ENCODE peak calls at places on chromosome 6, in seven cellular contexts. One of them, this sample, is unnamed.

GRCh38 chr6:26031151-26031594 is 56.1 kb upstream of the HFE start:
- DNase-seq in uterus: no peak
- DNase-seq in HL-60: no peak
- DNase-seq in PC-3: peak; percentile 50
- DNase-seq in dorsolateral prefrontal cortex: no peak
- DNase-seq in body of pancreas: no peak
- DNase-seq in hepatocyte: no peak
- DNase-seq in this sample: no peak

GRCh38 chr6:25934735-25935313 is 4.3 kb upstream of the SLC17A2 start:
- DNase-seq in uterus: no peak
- DNase-seq in HL-60: no peak
- DNase-seq in PC-3: peak; percentile 65
- DNase-seq in dorsolateral prefrontal cortex: no peak
- DNase-seq in body of pancreas: no peak
- DNase-seq in hepatocyte: no peak
- DNase-seq in this sample: no peak

GRCh38 chr6:158939255-158940170 is 60.5 kb downstream of the RSPH3 start:
- DNase-seq in uterus: no peak
- DNase-seq in HL-60: no peak
- DNase-seq in PC-3: no peak
- DNase-seq in dorsolateral prefrontal cortex: no peak
- DNase-seq in body of pancreas: no peak
- DNase-seq in hepatocyte: peak; percentile 22
- DNase-seq in this sample: no peak

GRCh38 chr6:27474672-27475071 is 1.8 kb upstream of the ZNF184 start:
- DNase-seq in uterus: no peak
- DNase-seq in HL-60: no peak
- DNase-seq in PC-3: no peak
- DNase-seq in dorsolateral prefrontal cortex: no peak
- DNase-seq in body of pancreas: no peak
- DNase-seq in hepatocyte: no peak
- DNase-seq in this sample: no peak

GRCh38 chr6:62530985-62531384 is 245.0 kb upstream of the KHDRBS2 start:
- DNase-seq in uterus: no peak
- DNase-seq in HL-60: no peak
- DNase-seq in PC-3: no peak
- DNase-seq in dorsolateral prefrontal cortex: no peak
- DNase-seq in body of pancreas: no peak
- DNase-seq in hepatocyte: no peak
- DNase-seq in this sample: no peak

GRCh38 chr6:134853111-134854055 is 96.5 kb downstream of the ALDH8A1 start:
- DNase-seq in uterus: no peak
- DNase-seq in HL-60: no peak
- DNase-seq in PC-3: peak; percentile 73
- DNase-seq in dorsolateral prefrontal cortex: no peak
- DNase-seq in body of pancreas: no peak
- DNase-seq in hepatocyte: peak; percentile 60
- DNase-seq in this sample: no peak

GRCh38 chr6:73521351-73522254 is 771 bp upstream of the EEF1A1 start:
- DNase-seq in uterus: no peak
- DNase-seq in HL-60: peak; percentile 90
- DNase-seq in PC-3: peak; percentile 53
- DNase-seq in dorsolateral prefrontal cortex: peak; percentile 83
- DNase-seq in body of pancreas: peak; percentile 79
- DNase-seq in hepatocyte: peak; percentile 84
- DNase-seq in this sample: no peak

GRCh38 chr6:1872649-1873131 is 263.0 kb downstream of the FOXC1 start:
- DNase-seq in uterus: no peak
- DNase-seq in HL-60: no peak
- DNase-seq in PC-3: no peak
- DNase-seq in dorsolateral prefrontal cortex: no peak
- DNase-seq in body of pancreas: peak; percentile 43
- DNase-seq in hepatocyte: peak; percentile 32
- DNase-seq in this sample: no peak

GRCh38 chr6:71351190-71351589 is 62.6 kb downstream of the OGFRL1 start:
- DNase-seq in uterus: no peak
- DNase-seq in HL-60: no peak
- DNase-seq in PC-3: no peak
- DNase-seq in dorsolateral prefrontal cortex: no peak
- DNase-seq in body of pancreas: no peak
- DNase-seq in hepatocyte: peak; percentile 25
- DNase-seq in this sample: no peak

GRCh38 chr6:130814506-130814905 is 12.7 kb upstream of the SMLR1 start:
- DNase-seq in uterus: no peak
- DNase-seq in HL-60: no peak
- DNase-seq in PC-3: no peak
- DNase-seq in dorsolateral prefrontal cortex: no peak
- DNase-seq in body of pancreas: no peak
- DNase-seq in hepatocyte: no peak
- DNase-seq in this sample: no peak

GRCh38 chr6:75081920-75082319 is 123.9 kb downstream of the COL12A1 start:
- DNase-seq in uterus: no peak
- DNase-seq in HL-60: no peak
- DNase-seq in PC-3: no peak
- DNase-seq in dorsolateral prefrontal cortex: no peak
- DNase-seq in body of pancreas: no peak
- DNase-seq in hepatocyte: no peak
- DNase-seq in this sample: no peak

GRCh38 chr6:125904871-125905270 is 51.7 kb upstream of the HINT3 start:
- DNase-seq in uterus: no peak
- DNase-seq in HL-60: no peak
- DNase-seq in PC-3: peak; percentile 93
- DNase-seq in dorsolateral prefrontal cortex: no peak
- DNase-seq in body of pancreas: no peak
- DNase-seq in hepatocyte: no peak
- DNase-seq in this sample: no peak

GRCh38 chr6:129670634-129671033 is 39.3 kb downstream of the ARHGAP18 start:
- DNase-seq in uterus: no peak
- DNase-seq in HL-60: no peak
- DNase-seq in PC-3: no peak
- DNase-seq in dorsolateral prefrontal cortex: no peak
- DNase-seq in body of pancreas: no peak
- DNase-seq in hepatocyte: no peak
- DNase-seq in this sample: no peak

GRCh38 chr6:129672345-129672691 is 37.7 kb downstream of the ARHGAP18 start:
- DNase-seq in uterus: no peak
- DNase-seq in HL-60: no peak
- DNase-seq in PC-3: no peak
- DNase-seq in dorsolateral prefrontal cortex: no peak
- DNase-seq in body of pancreas: no peak
- DNase-seq in hepatocyte: no peak
- DNase-seq in this sample: no peak

GRCh38 chr6:129671442-129672344 is 38.3 kb downstream of the ARHGAP18 start:
- DNase-seq in uterus: no peak
- DNase-seq in HL-60: peak; percentile 82
- DNase-seq in PC-3: no peak
- DNase-seq in dorsolateral prefrontal cortex: no peak
- DNase-seq in body of pancreas: peak; percentile 67
- DNase-seq in hepatocyte: no peak
- DNase-seq in this sample: no peak

GRCh38 chr6:129673758-129674157 is 36.2 kb downstream of the ARHGAP18 start:
- DNase-seq in uterus: no peak
- DNase-seq in HL-60: no peak
- DNase-seq in PC-3: peak; percentile 24
- DNase-seq in dorsolateral prefrontal cortex: no peak
- DNase-seq in body of pancreas: no peak
- DNase-seq in hepatocyte: no peak
- DNase-seq in this sample: no peak

DNA sequence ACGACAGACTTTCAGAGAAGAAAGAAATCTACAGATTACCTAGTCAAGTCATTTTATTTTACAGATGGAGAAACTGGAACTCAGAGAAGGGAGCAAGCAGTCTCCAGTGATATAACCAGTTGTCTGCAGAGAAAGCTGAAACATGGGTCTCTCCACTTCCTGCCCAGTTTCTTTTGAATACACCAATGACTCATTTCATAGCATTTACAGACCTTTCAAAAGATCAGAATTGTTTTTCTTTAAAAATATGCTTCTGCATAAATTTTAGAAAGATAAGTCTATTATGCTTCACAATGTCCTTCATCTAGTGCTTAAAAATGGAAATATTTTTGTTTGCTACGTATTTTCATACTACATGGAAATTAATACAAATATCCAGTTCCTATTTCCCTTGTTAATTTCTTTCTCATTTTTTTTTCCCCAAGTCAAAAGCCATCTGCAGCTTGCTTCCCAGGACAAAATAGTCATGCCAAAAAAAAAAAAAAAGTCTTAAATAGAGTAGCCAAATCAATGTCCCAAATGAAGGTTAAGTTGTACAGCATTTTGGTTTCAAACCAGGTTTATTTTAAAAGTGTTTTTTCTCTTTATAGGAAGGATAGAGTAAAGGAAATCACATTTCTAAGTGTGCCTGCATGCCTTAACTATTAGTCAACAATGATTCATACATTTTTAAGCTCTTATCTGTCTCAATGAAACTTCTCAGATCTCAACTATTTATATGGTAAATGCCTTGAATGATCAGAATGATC is 36.9 kb downstream of the ARHGAP18 start:
- DNase-seq in uterus: no peak
- DNase-seq in HL-60: no peak
- DNase-seq in PC-3: peak; percentile 83
- DNase-seq in dorsolateral prefrontal cortex: no peak
- DNase-seq in body of pancreas: no peak
- DNase-seq in hepatocyte: no peak
- DNase-seq in this sample: no peak
- H3K4me3 ChIP-seq in uterus: no peak overlapping the region
- H3K4me3 ChIP-seq in HL-60: no peak overlapping the region
- H3K4me3 ChIP-seq in PC-3: peak overlapping the region; percentile 54
- H3K4me3 ChIP-seq in dorsolateral prefrontal cortex: no peak overlapping the region
- H3K4me3 ChIP-seq in body of pancreas: no peak overlapping the region
- H3K4me3 ChIP-seq in hepatocyte: no peak overlapping the region
- H3K4me3 ChIP-seq in this sample: no peak overlapping the region

GRCh38 chr6:18110160-18110559 is 12.3 kb downstream of the NHLRC1 start:
- DNase-seq in uterus: no peak
- DNase-seq in HL-60: no peak
- DNase-seq in PC-3: no peak
- DNase-seq in dorsolateral prefrontal cortex: no peak
- DNase-seq in body of pancreas: no peak
- DNase-seq in hepatocyte: no peak
- DNase-seq in this sample: no peak

GRCh38 chr6:18101271-18101670 is 21.2 kb downstream of the NHLRC1 start:
- DNase-seq in uterus: no peak
- DNase-seq in HL-60: no peak
- DNase-seq in PC-3: peak; percentile 26
- DNase-seq in dorsolateral prefrontal cortex: no peak
- DNase-seq in body of pancreas: no peak
- DNase-seq in hepatocyte: no peak
- DNase-seq in this sample: no peak

GRCh38 chr6:18102783-18103509 is 19.5 kb downstream of the NHLRC1 start:
- DNase-seq in uterus: no peak
- DNase-seq in HL-60: no peak
- DNase-seq in PC-3: no peak
- DNase-seq in dorsolateral prefrontal cortex: no peak
- DNase-seq in body of pancreas: no peak
- DNase-seq in hepatocyte: no peak
- DNase-seq in this sample: no peak

GRCh38 chr6:18101873-18102272 is 20.6 kb downstream of the NHLRC1 start:
- DNase-seq in uterus: no peak
- DNase-seq in HL-60: no peak
- DNase-seq in PC-3: no peak
- DNase-seq in dorsolateral prefrontal cortex: no peak
- DNase-seq in body of pancreas: no peak
- DNase-seq in hepatocyte: no peak
- DNase-seq in this sample: no peak

GRCh38 chr6:18107061-18107460 is 15.4 kb downstream of the NHLRC1 start:
- DNase-seq in uterus: no peak
- DNase-seq in HL-60: no peak
- DNase-seq in PC-3: no peak
- DNase-seq in dorsolateral prefrontal cortex: no peak
- DNase-seq in body of pancreas: no peak
- DNase-seq in hepatocyte: no peak
- DNase-seq in this sample: no peak
- H3K27ac ChIP-seq in uterus: no peak overlapping the region
- H3K27ac ChIP-seq in HL-60: no peak overlapping the region
- H3K27ac ChIP-seq in PC-3: no peak overlapping the region
- H3K27ac ChIP-seq in dorsolateral prefrontal cortex: no peak overlapping the region
- H3K27ac ChIP-seq in body of pancreas: no peak overlapping the region
- H3K27ac ChIP-seq in hepatocyte: no peak overlapping the region
- H3K27ac ChIP-seq in this sample: no peak overlapping the region

GRCh38 chr6:165990216-165990615 is 177.4 kb downstream of the TBXT start:
- DNase-seq in uterus: no peak
- DNase-seq in HL-60: no peak
- DNase-seq in PC-3: no peak
- DNase-seq in dorsolateral prefrontal cortex: no peak
- DNase-seq in body of pancreas: no peak
- DNase-seq in hepatocyte: no peak
- DNase-seq in this sample: no peak

GRCh38 chr6:165988757-165989456 is 178.7 kb downstream of the TBXT start:
- DNase-seq in uterus: peak; percentile 44
- DNase-seq in HL-60: no peak
- DNase-seq in PC-3: no peak
- DNase-seq in dorsolateral prefrontal cortex: no peak
- DNase-seq in body of pancreas: no peak
- DNase-seq in hepatocyte: no peak
- DNase-seq in this sample: no peak

GRCh38 chr6:165987483-165988305 is 180.0 kb downstream of the TBXT start:
- DNase-seq in uterus: peak; percentile 90
- DNase-seq in HL-60: no peak
- DNase-seq in PC-3: no peak
- DNase-seq in dorsolateral prefrontal cortex: peak; percentile 80
- DNase-seq in body of pancreas: peak; percentile 80
- DNase-seq in hepatocyte: peak; percentile 62
- DNase-seq in this sample: peak; percentile 90

GRCh38 chr6:165986647-165987482 is 180.8 kb downstream of the TBXT start:
- DNase-seq in uterus: peak; percentile 47
- DNase-seq in HL-60: no peak
- DNase-seq in PC-3: no peak
- DNase-seq in dorsolateral prefrontal cortex: no peak
- DNase-seq in body of pancreas: no peak
- DNase-seq in hepatocyte: no peak
- DNase-seq in this sample: no peak

GRCh38 chr6:165988306-165988756 is 179.3 kb downstream of the TBXT start:
- DNase-seq in uterus: no peak
- DNase-seq in HL-60: no peak
- DNase-seq in PC-3: no peak
- DNase-seq in dorsolateral prefrontal cortex: no peak
- DNase-seq in body of pancreas: no peak
- DNase-seq in hepatocyte: no peak
- DNase-seq in this sample: no peak
- TF ChIP-seq CTCF in uterus: no peak
- TF ChIP-seq CTCF in HL-60: no peak
- TF ChIP-seq CTCF in PC-3: no peak
- TF ChIP-seq CTCF in dorsolateral prefrontal cortex: no peak
- TF ChIP-seq CTCF in body of pancreas: no peak
- TF ChIP-seq CTCF in hepatocyte: no peak
- TF ChIP-seq CTCF in this sample: no peak

DNA sequence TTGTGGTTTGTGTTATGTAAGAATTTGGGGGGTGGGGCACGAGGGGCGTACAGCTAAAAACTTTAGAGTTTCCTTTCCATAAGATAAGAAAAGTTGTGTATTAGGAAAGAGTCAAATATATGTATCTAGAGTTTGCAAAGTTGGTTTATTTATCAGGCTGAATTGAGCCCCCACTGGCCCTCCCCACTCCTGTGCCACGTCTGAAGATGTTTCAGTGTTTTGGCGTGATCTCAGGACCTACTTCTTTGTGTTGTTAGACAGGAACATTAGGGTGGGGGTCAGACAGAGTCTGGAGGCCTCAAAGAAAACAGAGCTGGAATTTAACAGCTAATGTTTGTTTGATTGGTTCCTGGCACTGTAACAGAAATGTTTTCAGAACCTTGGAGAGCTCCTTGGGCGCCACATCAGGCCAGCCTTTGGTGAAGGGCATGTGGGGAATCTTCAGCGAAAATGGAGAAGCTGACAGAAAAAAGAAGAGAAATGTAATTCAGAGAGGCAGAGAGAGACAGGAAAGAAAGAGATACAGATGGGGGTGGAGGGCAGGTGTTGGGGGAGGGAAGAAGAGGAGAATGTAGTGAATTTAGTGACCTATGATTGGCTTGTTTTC is 674 bp downstream of the NRSN1 start:
- DNase-seq in uterus: no peak
- DNase-seq in HL-60: no peak
- DNase-seq in PC-3: peak; percentile 77
- DNase-seq in dorsolateral prefrontal cortex: no peak
- DNase-seq in body of pancreas: peak; percentile 29
- DNase-seq in hepatocyte: peak; percentile 84
- DNase-seq in this sample: no peak
- H3K4me3 ChIP-seq in uterus: no peak overlapping the region
- H3K4me3 ChIP-seq in HL-60: no peak overlapping the region
- H3K4me3 ChIP-seq in PC-3: no peak overlapping the region
- H3K4me3 ChIP-seq in dorsolateral prefrontal cortex: peak overlapping the region; percentile 62
- H3K4me3 ChIP-seq in body of pancreas: no peak overlapping the region
- H3K4me3 ChIP-seq in hepatocyte: no peak overlapping the region
- H3K4me3 ChIP-seq in this sample: no peak overlapping the region